ENCODE peak calls at places on chromosomes 13 and 19, in four cellular contexts. U is heart left ventricle, P is lower lobe of right lung, H is choroid plexus epithelial cell. N is an unnamed sample.

GRCh38 chr13:109654341-109655205 is 131.8 kb downstream of the IRS2 start:
- DNase-seq in U (no peak), P (no peak), H (peak), N (no peak)

GRCh38 chr13:100273138-100273537 is 184.2 kb downstream of the PCCA start:
- DNase-seq in U (no peak), P (no peak), H (no peak), N (no peak)

GRCh38 chr19:14495678-14496028 is 274 bp downstream of the GIPC1 start:
- DNase-seq in U (no peak), P (no peak), H (no peak), N (no peak)

GRCh38 chr19:35601971-35602370 is 10.6 kb upstream of the HAUS5 start:
- DNase-seq in U (no peak), P (no peak), H (no peak), N (no peak)

GRCh38 chr19:7829561-7830271 is at the start of gene EVI5L:
- DNase-seq in U (peak), P (peak), H (peak), N (peak)

GRCh38 chr13:75324413-75324940 is 157.5 kb downstream of the TBC1D4 start:
- DNase-seq in U (no peak), P (no peak), H (no peak), N (no peak)

GRCh38 chr19:11268783-11269267 is 6.5 kb upstream of the DOCK6 start:
- DNase-seq in U (peak), P (peak), H (peak), N (peak)

GRCh38 chr13:68850160-68850559 is 1257.5 kb upstream of the ATXN8OS start:
- DNase-seq in U (no peak), P (no peak), H (peak), N (no peak)

GRCh38 chr13:43908156-43909126 is 28.7 kb downstream of the LACC1 start:
- DNase-seq in U (no peak), P (no peak), H (peak), N (peak)

DNA sequence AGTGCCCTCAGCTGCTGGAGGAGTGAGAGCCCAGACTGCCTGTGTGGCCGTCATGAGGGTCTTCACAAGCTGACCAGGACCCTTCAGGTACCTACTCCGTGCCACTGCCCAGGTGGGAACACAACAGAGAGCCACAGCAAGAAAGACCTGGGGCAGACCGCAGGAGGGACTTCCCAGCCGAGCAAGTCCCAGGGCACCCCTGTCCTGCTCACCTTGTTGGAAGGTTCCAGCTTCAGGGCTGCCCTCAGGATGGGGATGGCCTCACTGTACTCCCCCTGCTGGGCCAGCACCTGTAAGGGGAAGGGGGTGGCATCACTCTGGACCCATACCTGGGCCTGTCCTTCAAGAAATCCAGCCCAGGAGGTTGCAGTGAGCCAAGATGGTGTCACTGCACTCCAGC is 10.3 kb downstream of the FKBP8 start:
- DNase-seq in U (no peak), P (no peak), H (no peak), N (no peak)
- TF ChIP-seq CTCF in U (no peak), P (no peak), H (no peak), N (no peak)

DNA sequence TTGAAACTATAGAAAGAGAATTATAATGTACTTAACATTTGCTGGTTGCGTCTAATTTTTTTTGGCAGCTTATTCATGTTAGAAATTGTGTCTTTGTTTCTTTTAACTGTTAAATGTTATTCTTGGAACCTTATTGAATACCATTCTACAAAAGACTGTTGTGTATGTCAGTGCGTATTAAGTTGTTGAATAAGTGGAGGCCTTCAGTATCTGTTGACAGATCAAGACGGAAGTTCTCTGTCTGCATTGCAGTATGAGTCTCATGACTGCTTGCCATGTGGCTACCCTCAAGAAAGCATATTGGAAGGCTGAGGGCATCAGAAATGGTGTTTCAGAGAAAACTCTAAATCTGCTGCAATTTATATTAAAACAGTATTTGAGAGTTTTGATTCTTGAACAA is 8.5 kb downstream of the UBA2 start:
- DNase-seq in U (no peak), P (no peak), H (peak), N (no peak)
- TF ChIP-seq CTCF in U (no peak), P (no peak), H (no peak), N (no peak)

GRCh38 chr13:51714663-51715168 is 89.2 kb downstream of the DHRS12 start:
- DNase-seq in U (no peak), P (no peak), H (peak), N (no peak)

GRCh38 chr13:51717786-51718398 is 86.1 kb downstream of the DHRS12 start:
- DNase-seq in U (no peak), P (no peak), H (no peak), N (no peak)

GRCh38 chr13:51721485-51721884 is 82.5 kb downstream of the DHRS12 start:
- DNase-seq in U (peak), P (no peak), H (no peak), N (no peak)

GRCh38 chr13:51713807-51714206 is 90.2 kb downstream of the DHRS12 start:
- DNase-seq in U (no peak), P (no peak), H (no peak), N (no peak)

DNA sequence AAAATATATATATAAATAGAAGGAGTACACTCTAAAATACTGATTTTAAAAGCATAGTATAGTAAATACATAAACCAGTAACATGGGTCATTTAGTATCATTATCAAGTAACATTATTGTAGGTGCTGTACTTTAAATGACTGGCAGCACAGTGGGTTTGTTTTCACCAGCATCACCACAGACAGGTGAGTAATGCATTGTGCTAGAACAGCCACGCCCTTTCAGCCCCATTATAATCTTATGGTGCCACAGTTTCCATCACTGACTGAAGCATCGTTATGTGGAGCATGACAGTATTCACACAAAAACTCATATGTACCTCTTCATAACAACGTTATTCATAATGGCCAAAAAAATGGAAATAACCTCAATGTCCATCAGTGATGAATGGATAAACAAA is 88.3 kb downstream of the DHRS12 start:
- DNase-seq in U (no peak), P (no peak), H (no peak), N (no peak)
- TF ChIP-seq CTCF in U (no peak), P (no peak), H (no peak), N (no peak)

GRCh38 chr19:48436586-48436985 is 9.2 kb upstream of the GRWD1 start:
- DNase-seq in U (no peak), P (no peak), H (no peak), N (no peak)

GRCh38 chr19:48433337-48433736 is 12.4 kb upstream of the GRWD1 start:
- DNase-seq in U (no peak), P (no peak), H (no peak), N (no peak)
- TF ChIP-seq CTCF in U (no peak), P (no peak), H (no peak), N (no peak)

GRCh38 chr13:33017410-33017929 is 1.2 kb downstream of the KL start:
- DNase-seq in U (peak), P (peak), H (peak), N (peak)
- TF ChIP-seq CTCF in U (peak), P (peak), H (peak), N (peak)

GRCh38 chr13:36815069-36815468 is 4.0 kb upstream of the RFXAP start:
- DNase-seq in U (no peak), P (no peak), H (no peak), N (no peak)
- TF ChIP-seq CTCF in U (no peak), P (peak), H (peak), N (peak)

GRCh38 chr13:53191091-53191490 is 162.5 kb downstream of the OLFM4 start:
- DNase-seq in U (no peak), P (no peak), H (no peak), N (no peak)

GRCh38 chr13:53189162-53189561 is 160.5 kb downstream of the OLFM4 start:
- DNase-seq in U (no peak), P (no peak), H (no peak), N (no peak)
- TF ChIP-seq CTCF in U (no peak), P (no peak), H (no peak), N (peak)

DNA sequence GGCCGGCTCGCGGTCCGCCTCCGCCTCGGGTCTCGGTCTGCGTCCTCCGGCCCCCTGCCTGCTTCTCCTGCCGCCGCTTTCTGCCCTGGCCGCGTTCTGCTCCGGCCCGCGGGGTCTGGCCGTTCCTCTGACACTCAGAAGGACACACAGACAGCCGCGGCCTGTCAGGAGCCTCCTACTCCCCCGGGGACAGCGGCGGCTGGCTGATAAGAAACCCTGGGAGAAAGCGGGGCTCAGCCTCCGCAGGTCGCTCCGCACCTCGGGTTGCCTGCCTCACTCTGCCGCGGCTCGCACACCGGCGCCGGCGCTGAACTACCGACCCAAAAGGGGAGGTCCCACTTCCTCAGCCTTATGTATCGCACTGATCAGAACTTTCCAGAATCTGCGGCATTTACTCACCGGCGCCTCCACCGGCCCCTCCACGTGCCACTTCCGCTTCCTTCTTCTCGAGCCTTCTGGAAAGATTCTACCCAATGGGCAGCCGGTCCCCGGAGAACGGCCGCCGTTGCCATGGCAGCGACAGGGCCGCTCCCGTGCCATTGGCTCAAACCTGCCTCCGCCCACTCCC is at the start of gene HSPH1:
- DNase-seq in U (peak), P (peak), H (peak), N (peak)
- TF ChIP-seq CTCF in U (no peak), P (peak), H (peak), N (peak)

GRCh38 chr19:48617146-48617937 is 1.6 kb downstream of the RPL18 start:
- DNase-seq in U (no peak), P (no peak), H (peak), N (no peak)
- TF ChIP-seq CTCF in U (no peak), P (no peak), H (peak), N (no peak)

N was measured in neural crest cell.